ENCODE peak calls at places on chromosome 7, in eight cellular contexts. One of them, this sample, is unnamed.

GRCh38 chr7:150409300-150410030 is 30.3 kb downstream of the ZNF775 start:
- DNase-seq in CD8-positive, alpha-beta T cell: no peak
- DNase-seq in thoracic aorta: no peak
- DNase-seq in effector memory CD4-positive, alpha-beta T cell: no peak
- DNase-seq in GM23338: no peak
- DNase-seq in IMR-90: no peak
- DNase-seq in pancreas: no peak
- DNase-seq in CD4-positive, alpha-beta T cell: no peak
- DNase-seq in this sample: no peak

GRCh38 chr7:22269963-22270362 is 87.0 kb downstream of the RAPGEF5 start:
- DNase-seq in CD8-positive, alpha-beta T cell: no peak
- DNase-seq in thoracic aorta: no peak
- DNase-seq in effector memory CD4-positive, alpha-beta T cell: no peak
- DNase-seq in GM23338: no peak
- DNase-seq in IMR-90: no peak
- DNase-seq in pancreas: peak; percentile 54
- DNase-seq in CD4-positive, alpha-beta T cell: no peak
- DNase-seq in this sample: no peak

GRCh38 chr7:95723583-95724180 is 48.7 kb upstream of the DYNC1I1 start:
- DNase-seq in CD8-positive, alpha-beta T cell: no peak
- DNase-seq in thoracic aorta: no peak
- DNase-seq in effector memory CD4-positive, alpha-beta T cell: no peak
- DNase-seq in GM23338: peak; percentile 77
- DNase-seq in IMR-90: peak; percentile 13
- DNase-seq in pancreas: peak; percentile 53
- DNase-seq in CD4-positive, alpha-beta T cell: no peak
- DNase-seq in this sample: peak; percentile 25

GRCh38 chr7:16345979-16346958 is 75.1 kb downstream of the CRPPA start:
- DNase-seq in CD8-positive, alpha-beta T cell: no peak
- DNase-seq in thoracic aorta: no peak
- DNase-seq in effector memory CD4-positive, alpha-beta T cell: no peak
- DNase-seq in GM23338: peak; percentile 3
- DNase-seq in IMR-90: peak; percentile 58
- DNase-seq in pancreas: no peak
- DNase-seq in CD4-positive, alpha-beta T cell: no peak
- DNase-seq in this sample: no peak

GRCh38 chr7:110358028-110358427 is 732.9 kb upstream of the LRRN3 start:
- DNase-seq in CD8-positive, alpha-beta T cell: no peak
- DNase-seq in thoracic aorta: no peak
- DNase-seq in effector memory CD4-positive, alpha-beta T cell: no peak
- DNase-seq in GM23338: no peak
- DNase-seq in IMR-90: peak; percentile 86
- DNase-seq in pancreas: no peak
- DNase-seq in CD4-positive, alpha-beta T cell: no peak
- DNase-seq in this sample: no peak

GRCh38 chr7:152144557-152145245 is 119.2 kb downstream of the GALNT11 start:
- DNase-seq in CD8-positive, alpha-beta T cell: peak; percentile 15
- DNase-seq in thoracic aorta: no peak
- DNase-seq in effector memory CD4-positive, alpha-beta T cell: no peak
- DNase-seq in GM23338: no peak
- DNase-seq in IMR-90: no peak
- DNase-seq in pancreas: no peak
- DNase-seq in CD4-positive, alpha-beta T cell: no peak
- DNase-seq in this sample: no peak

GRCh38 chr7:93150200-93150835 is 2.1 kb upstream of the SAMD9L start:
- DNase-seq in CD8-positive, alpha-beta T cell: no peak
- DNase-seq in thoracic aorta: no peak
- DNase-seq in effector memory CD4-positive, alpha-beta T cell: no peak
- DNase-seq in GM23338: no peak
- DNase-seq in IMR-90: peak; percentile 73
- DNase-seq in pancreas: no peak
- DNase-seq in CD4-positive, alpha-beta T cell: no peak
- DNase-seq in this sample: no peak

GRCh38 chr7:1555813-1556540 is at the start of gene TMEM184A:
- DNase-seq in CD8-positive, alpha-beta T cell: peak; percentile 57
- DNase-seq in thoracic aorta: no peak
- DNase-seq in effector memory CD4-positive, alpha-beta T cell: no peak
- DNase-seq in GM23338: peak; percentile 81
- DNase-seq in IMR-90: no peak
- DNase-seq in pancreas: peak; percentile 96
- DNase-seq in CD4-positive, alpha-beta T cell: peak; percentile 53
- DNase-seq in this sample: no peak

GRCh38 chr7:20786779-20787651 is at the start of gene SP8:
- DNase-seq in CD8-positive, alpha-beta T cell: no peak
- DNase-seq in thoracic aorta: no peak
- DNase-seq in effector memory CD4-positive, alpha-beta T cell: no peak
- DNase-seq in GM23338: peak; percentile 90
- DNase-seq in IMR-90: peak; percentile 11
- DNase-seq in pancreas: no peak
- DNase-seq in CD4-positive, alpha-beta T cell: no peak
- DNase-seq in this sample: no peak

GRCh38 chr7:134016223-134016941 is 110.8 kb upstream of the LRGUK start:
- DNase-seq in CD8-positive, alpha-beta T cell: no peak
- DNase-seq in thoracic aorta: no peak
- DNase-seq in effector memory CD4-positive, alpha-beta T cell: no peak
- DNase-seq in GM23338: peak; percentile 73
- DNase-seq in IMR-90: peak; percentile 39
- DNase-seq in pancreas: peak; percentile 41
- DNase-seq in CD4-positive, alpha-beta T cell: no peak
- DNase-seq in this sample: no peak

GRCh38 chr7:48171190-48171589 is at the start of gene ABCA13:
- DNase-seq in CD8-positive, alpha-beta T cell: no peak
- DNase-seq in thoracic aorta: no peak
- DNase-seq in effector memory CD4-positive, alpha-beta T cell: no peak
- DNase-seq in GM23338: no peak
- DNase-seq in IMR-90: peak; percentile 43
- DNase-seq in pancreas: no peak
- DNase-seq in CD4-positive, alpha-beta T cell: no peak
- DNase-seq in this sample: no peak

GRCh38 chr7:103777440-103777839 is 212.0 kb downstream of the RELN start:
- DNase-seq in CD8-positive, alpha-beta T cell: no peak
- DNase-seq in thoracic aorta: no peak
- DNase-seq in effector memory CD4-positive, alpha-beta T cell: no peak
- DNase-seq in GM23338: peak; percentile 16
- DNase-seq in IMR-90: no peak
- DNase-seq in pancreas: no peak
- DNase-seq in CD4-positive, alpha-beta T cell: no peak
- DNase-seq in this sample: no peak

GRCh38 chr7:116423499-116423898 is 76.0 kb upstream of the CAV2 start:
- DNase-seq in CD8-positive, alpha-beta T cell: no peak
- DNase-seq in thoracic aorta: no peak
- DNase-seq in effector memory CD4-positive, alpha-beta T cell: no peak
- DNase-seq in GM23338: no peak
- DNase-seq in IMR-90: no peak
- DNase-seq in pancreas: no peak
- DNase-seq in CD4-positive, alpha-beta T cell: no peak
- DNase-seq in this sample: no peak
- H3K27ac ChIP-seq in CD8-positive, alpha-beta T cell: no peak overlapping the region
- H3K27ac ChIP-seq in thoracic aorta: no peak overlapping the region
- H3K27ac ChIP-seq in effector memory CD4-positive, alpha-beta T cell: no peak overlapping the region
- H3K27ac ChIP-seq in GM23338: no peak overlapping the region
- H3K27ac ChIP-seq in IMR-90: no peak overlapping the region
- H3K27ac ChIP-seq in pancreas: no peak overlapping the region
- H3K27ac ChIP-seq in CD4-positive, alpha-beta T cell: no peak overlapping the region
- H3K27ac ChIP-seq in this sample: no peak overlapping the region

GRCh38 chr7:99615989-99616358 is 772 bp upstream of the ZSCAN25 start:
- DNase-seq in CD8-positive, alpha-beta T cell: no peak
- DNase-seq in thoracic aorta: no peak
- DNase-seq in effector memory CD4-positive, alpha-beta T cell: no peak
- DNase-seq in GM23338: no peak
- DNase-seq in IMR-90: no peak
- DNase-seq in pancreas: no peak
- DNase-seq in CD4-positive, alpha-beta T cell: no peak
- DNase-seq in this sample: no peak

GRCh38 chr7:99618726-99619125 is 2.0 kb downstream of the ZSCAN25 start:
- DNase-seq in CD8-positive, alpha-beta T cell: no peak
- DNase-seq in thoracic aorta: no peak
- DNase-seq in effector memory CD4-positive, alpha-beta T cell: no peak
- DNase-seq in GM23338: no peak
- DNase-seq in IMR-90: peak; percentile 75
- DNase-seq in pancreas: no peak
- DNase-seq in CD4-positive, alpha-beta T cell: no peak
- DNase-seq in this sample: no peak

GRCh38 chr7:99619571-99620130 is 2.9 kb downstream of the ZSCAN25 start:
- DNase-seq in CD8-positive, alpha-beta T cell: no peak
- DNase-seq in thoracic aorta: no peak
- DNase-seq in effector memory CD4-positive, alpha-beta T cell: no peak
- DNase-seq in GM23338: no peak
- DNase-seq in IMR-90: no peak
- DNase-seq in pancreas: peak; percentile 5
- DNase-seq in CD4-positive, alpha-beta T cell: no peak
- DNase-seq in this sample: no peak

GRCh38 chr7:99616359-99617186 is at the start of gene ZSCAN25:
- DNase-seq in CD8-positive, alpha-beta T cell: peak; percentile 83
- DNase-seq in thoracic aorta: peak; percentile 48
- DNase-seq in effector memory CD4-positive, alpha-beta T cell: peak; percentile 75
- DNase-seq in GM23338: peak; percentile 98
- DNase-seq in IMR-90: peak; percentile 92
- DNase-seq in pancreas: peak; percentile 86
- DNase-seq in CD4-positive, alpha-beta T cell: peak; percentile 82
- DNase-seq in this sample: peak; percentile 81

DNA sequence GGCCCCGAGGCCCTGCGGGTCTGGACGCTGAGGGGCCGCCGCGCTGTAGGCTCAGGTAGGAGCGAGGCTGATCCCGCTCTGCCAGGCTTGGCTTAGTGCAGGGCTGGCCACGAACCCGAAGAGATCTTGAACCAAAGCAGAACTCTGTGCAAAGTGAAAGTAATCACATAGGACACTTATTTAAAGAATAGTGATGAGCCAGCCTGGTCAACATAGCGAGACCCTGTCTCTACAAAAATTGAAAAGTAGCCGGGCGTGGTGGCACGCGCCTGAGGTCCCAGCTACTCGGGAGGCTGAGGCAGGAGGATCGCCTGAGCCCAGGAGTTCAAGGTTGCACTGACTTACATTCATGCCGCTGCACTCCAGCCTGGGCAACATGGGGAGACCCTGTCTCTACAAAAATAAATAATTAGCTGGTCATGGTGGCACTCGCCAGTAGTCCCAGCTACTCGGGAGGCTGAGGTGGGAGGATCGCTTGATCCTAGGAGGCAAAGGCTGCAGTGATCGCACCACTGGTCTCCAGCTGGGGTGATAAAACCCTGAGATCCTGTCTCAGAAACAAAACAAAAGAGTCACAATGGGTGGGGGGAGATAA is 538 bp downstream of the ZSCAN25 start:
- DNase-seq in CD8-positive, alpha-beta T cell: no peak
- DNase-seq in thoracic aorta: no peak
- DNase-seq in effector memory CD4-positive, alpha-beta T cell: no peak
- DNase-seq in GM23338: no peak
- DNase-seq in IMR-90: no peak
- DNase-seq in pancreas: no peak
- DNase-seq in CD4-positive, alpha-beta T cell: no peak
- DNase-seq in this sample: no peak
- H3K27ac ChIP-seq in CD8-positive, alpha-beta T cell: peak overlapping the region; percentile 87
- H3K27ac ChIP-seq in thoracic aorta: peak overlapping the region; percentile 78
- H3K27ac ChIP-seq in effector memory CD4-positive, alpha-beta T cell: peak overlapping the region; percentile 85
- H3K27ac ChIP-seq in GM23338: peak overlapping the region; percentile 55
- H3K27ac ChIP-seq in IMR-90: peak overlapping the region; percentile 46
- H3K27ac ChIP-seq in pancreas: peak overlapping the region; percentile 82
- H3K27ac ChIP-seq in CD4-positive, alpha-beta T cell: peak overlapping the region; percentile 78
- H3K27ac ChIP-seq in this sample: peak overlapping the region; percentile 86

DNA sequence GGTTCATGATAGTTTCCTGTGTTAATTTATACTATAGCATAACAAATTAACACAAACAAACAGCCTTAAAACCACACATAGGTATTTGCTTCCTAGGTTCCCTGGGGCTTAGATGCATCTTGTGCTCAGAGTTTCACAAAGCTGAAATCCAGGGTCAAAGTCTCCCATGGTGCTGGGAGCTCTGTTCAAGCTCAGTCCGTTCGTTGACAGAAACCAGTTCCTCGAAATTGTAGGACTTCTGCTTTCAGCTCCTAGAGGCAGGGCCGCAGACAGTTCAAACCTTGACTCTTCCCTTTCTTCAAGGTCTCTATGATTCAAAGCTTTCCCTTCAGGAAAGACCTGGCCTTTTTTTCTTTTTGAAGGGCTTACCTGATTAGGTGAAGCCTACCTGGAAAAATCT is 90.5 kb downstream of the VSTM2A start:
- DNase-seq in CD8-positive, alpha-beta T cell: no peak
- DNase-seq in thoracic aorta: no peak
- DNase-seq in effector memory CD4-positive, alpha-beta T cell: no peak
- DNase-seq in GM23338: peak; percentile 25
- DNase-seq in IMR-90: no peak
- DNase-seq in pancreas: no peak
- DNase-seq in CD4-positive, alpha-beta T cell: no peak
- DNase-seq in this sample: no peak
- H3K27ac ChIP-seq in CD8-positive, alpha-beta T cell: no peak overlapping the region
- H3K27ac ChIP-seq in thoracic aorta: no peak overlapping the region
- H3K27ac ChIP-seq in effector memory CD4-positive, alpha-beta T cell: no peak overlapping the region
- H3K27ac ChIP-seq in GM23338: no peak overlapping the region
- H3K27ac ChIP-seq in IMR-90: no peak overlapping the region
- H3K27ac ChIP-seq in pancreas: no peak overlapping the region
- H3K27ac ChIP-seq in CD4-positive, alpha-beta T cell: no peak overlapping the region
- H3K27ac ChIP-seq in this sample: no peak overlapping the region

GRCh38 chr7:51190950-51191349 is 125.7 kb downstream of the COBL start:
- DNase-seq in CD8-positive, alpha-beta T cell: no peak
- DNase-seq in thoracic aorta: no peak
- DNase-seq in effector memory CD4-positive, alpha-beta T cell: no peak
- DNase-seq in GM23338: no peak
- DNase-seq in IMR-90: no peak
- DNase-seq in pancreas: no peak
- DNase-seq in CD4-positive, alpha-beta T cell: no peak
- DNase-seq in this sample: no peak

GRCh38 chr7:51189777-51190176 is 126.8 kb downstream of the COBL start:
- DNase-seq in CD8-positive, alpha-beta T cell: no peak
- DNase-seq in thoracic aorta: no peak
- DNase-seq in effector memory CD4-positive, alpha-beta T cell: no peak
- DNase-seq in GM23338: no peak
- DNase-seq in IMR-90: no peak
- DNase-seq in pancreas: no peak
- DNase-seq in CD4-positive, alpha-beta T cell: no peak
- DNase-seq in this sample: no peak

GRCh38 chr7:51188987-51189386 is 127.6 kb downstream of the COBL start:
- DNase-seq in CD8-positive, alpha-beta T cell: no peak
- DNase-seq in thoracic aorta: no peak
- DNase-seq in effector memory CD4-positive, alpha-beta T cell: no peak
- DNase-seq in GM23338: no peak
- DNase-seq in IMR-90: no peak
- DNase-seq in pancreas: no peak
- DNase-seq in CD4-positive, alpha-beta T cell: no peak
- DNase-seq in this sample: no peak

GRCh38 chr7:51186531-51186930 is 130.1 kb downstream of the COBL start:
- DNase-seq in CD8-positive, alpha-beta T cell: no peak
- DNase-seq in thoracic aorta: no peak
- DNase-seq in effector memory CD4-positive, alpha-beta T cell: no peak
- DNase-seq in GM23338: no peak
- DNase-seq in IMR-90: peak; percentile 2
- DNase-seq in pancreas: no peak
- DNase-seq in CD4-positive, alpha-beta T cell: no peak
- DNase-seq in this sample: peak; percentile 35

GRCh38 chr7:51187941-51188340 is 128.7 kb downstream of the COBL start:
- DNase-seq in CD8-positive, alpha-beta T cell: no peak
- DNase-seq in thoracic aorta: no peak
- DNase-seq in effector memory CD4-positive, alpha-beta T cell: no peak
- DNase-seq in GM23338: peak; percentile 92
- DNase-seq in IMR-90: no peak
- DNase-seq in pancreas: peak; percentile 17
- DNase-seq in CD4-positive, alpha-beta T cell: no peak
- DNase-seq in this sample: peak; percentile 25
- H3K27ac ChIP-seq in CD8-positive, alpha-beta T cell: no peak overlapping the region
- H3K27ac ChIP-seq in thoracic aorta: no peak overlapping the region
- H3K27ac ChIP-seq in effector memory CD4-positive, alpha-beta T cell: no peak overlapping the region
- H3K27ac ChIP-seq in GM23338: peak overlapping the region; percentile 60
- H3K27ac ChIP-seq in IMR-90: no peak overlapping the region
- H3K27ac ChIP-seq in pancreas: no peak overlapping the region
- H3K27ac ChIP-seq in CD4-positive, alpha-beta T cell: no peak overlapping the region
- H3K27ac ChIP-seq in this sample: peak overlapping the region; percentile 60

GRCh38 chr7:30263090-30263710 is 21.2 kb upstream of the ZNRF2 start:
- DNase-seq in CD8-positive, alpha-beta T cell: no peak
- DNase-seq in thoracic aorta: no peak
- DNase-seq in effector memory CD4-positive, alpha-beta T cell: no peak
- DNase-seq in GM23338: no peak
- DNase-seq in IMR-90: no peak
- DNase-seq in pancreas: no peak
- DNase-seq in CD4-positive, alpha-beta T cell: no peak
- DNase-seq in this sample: no peak
- H3K27ac ChIP-seq in CD8-positive, alpha-beta T cell: no peak overlapping the region
- H3K27ac ChIP-seq in thoracic aorta: no peak overlapping the region
- H3K27ac ChIP-seq in effector memory CD4-positive, alpha-beta T cell: no peak overlapping the region
- H3K27ac ChIP-seq in GM23338: no peak overlapping the region
- H3K27ac ChIP-seq in IMR-90: no peak overlapping the region
- H3K27ac ChIP-seq in pancreas: peak overlapping the region; percentile 11
- H3K27ac ChIP-seq in CD4-positive, alpha-beta T cell: no peak overlapping the region
- H3K27ac ChIP-seq in this sample: no peak overlapping the region